ENCODE peak calls at places on chromosome 16, in five cellular contexts. H, W, X, U and M are unnamed samples.
A peak's percentile ranks its signal among the peaks of the same experiment; 100 is the strongest.

GRCh38 chr16:19218581-19218980 is 50.5 kb downstream of the SYT17 start:
- DNase-seq in H (no peak), W (no peak), X (no peak), U (no peak), M (no peak)

GRCh38 chr16:88376835-88377726 is 5.7 kb upstream of the ZNF469 start:
- DNase-seq in H (no peak), W (no peak), X (no peak), U (no peak), M (no peak)

GRCh38 chr16:57533618-57534336 is 2.6 kb downstream of the CCDC102A start:
- DNase-seq in H (peak; percentile 78), W (peak; percentile 34), X (no peak), U (no peak), M (peak; percentile 94)

GRCh38 chr16:59702531-59702930 is 968.4 kb upstream of the GOT2 start:
- DNase-seq in H (no peak), W (no peak), X (no peak), U (no peak), M (no peak)

GRCh38 chr16:593406-593805 is 3.5 kb downstream of the RAB40C start:
- DNase-seq in H (no peak), W (peak; percentile 83), X (peak; percentile 73), U (no peak), M (no peak)

GRCh38 chr16:89187337-89188063 is 12.8 kb downstream of the SLC22A31 start:
- DNase-seq in H (no peak), W (no peak), X (no peak), U (no peak), M (no peak)

GRCh38 chr16:23650674-23651073 is 9.4 kb downstream of the DCTN5 start:
- DNase-seq in H (no peak), W (no peak), X (no peak), U (no peak), M (no peak)

GRCh38 chr16:52191533-52192134 is 355.3 kb downstream of the TOX3 start:
- DNase-seq in H (peak; percentile 65), W (peak; percentile 78), X (peak; percentile 74), U (peak; percentile 15), M (no peak)

GRCh38 chr16:88784074-88784855 is 755 bp downstream of the PIEZO1 start:
- DNase-seq in H (peak; percentile 85), W (peak; percentile 66), X (peak; percentile 74), U (no peak), M (no peak)

GRCh38 chr16:50741225-50741807 is 570 bp upstream of the CYLD start:
- DNase-seq in H (peak; percentile 76), W (no peak), X (peak; percentile 14), U (no peak), M (no peak)

GRCh38 chr16:2008631-2009301 is 855 bp downstream of the ZNF598 start:
- DNase-seq in H (no peak), W (no peak), X (no peak), U (no peak), M (no peak)
- H3K4me1 ChIP-seq in H (peaks cover 62% of the 10 kb centered on the region), W (peaks cover 62% of the 10 kb centered on the region), X (peaks cover 54% of the 10 kb centered on the region), U (peaks cover 22% of the 10 kb centered on the region), M (peaks cover 63% of the 10 kb centered on the region)

DNA sequence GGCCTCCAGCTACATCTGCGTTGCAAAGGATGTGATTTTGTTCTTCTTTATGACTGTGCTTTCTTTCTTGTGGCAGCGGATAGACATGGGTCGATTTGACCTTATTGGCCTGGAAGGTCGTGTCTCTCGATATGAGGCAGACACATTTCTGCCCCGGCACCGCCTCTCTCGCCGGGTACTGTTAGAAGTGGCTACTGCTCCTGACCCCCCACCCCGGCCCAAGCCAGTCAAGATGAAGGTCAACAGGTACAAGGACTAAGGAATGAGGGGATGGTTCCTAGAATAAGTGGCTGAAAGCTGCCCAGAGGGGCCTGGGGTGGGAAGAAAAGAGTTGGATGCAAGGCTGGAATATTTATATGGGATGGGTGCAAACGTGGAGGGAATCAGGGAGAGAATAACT is 21.1 kb downstream of the SRCAP start:
- DNase-seq in H (no peak), W (no peak), X (no peak), U (no peak), M (no peak)
- H3K36me3 ChIP-seq in H (peaks cover 97% of the 10 kb centered on the region), W (peaks cover 100% of the 10 kb centered on the region), X (peaks cover 11% of the 10 kb centered on the region), U (peaks cover 53% of the 10 kb centered on the region), M (peaks cover 3% of the 10 kb centered on the region)

GRCh38 chr16:12421688-12422087 is 382.0 kb downstream of the CPPED1 start:
- DNase-seq in H (no peak), W (no peak), X (no peak), U (no peak), M (no peak)

GRCh38 chr16:12419151-12419550 is 384.5 kb downstream of the CPPED1 start:
- DNase-seq in H (no peak), W (no peak), X (no peak), U (no peak), M (no peak)

GRCh38 chr16:12417830-12418229 is 385.9 kb downstream of the CPPED1 start:
- DNase-seq in H (no peak), W (no peak), X (no peak), U (no peak), M (no peak)

GRCh38 chr16:12420661-12421209 is 383.0 kb downstream of the CPPED1 start:
- DNase-seq in H (no peak), W (no peak), X (no peak), U (no peak), M (no peak)

GRCh38 chr16:12419987-12420386 is 383.7 kb downstream of the CPPED1 start:
- DNase-seq in H (no peak), W (no peak), X (no peak), U (no peak), M (no peak)
- TF ChIP-seq POLR2AphosphoS5 in H (no peak), W (no peak), X (no peak), U (no peak), M (no peak)

DNA sequence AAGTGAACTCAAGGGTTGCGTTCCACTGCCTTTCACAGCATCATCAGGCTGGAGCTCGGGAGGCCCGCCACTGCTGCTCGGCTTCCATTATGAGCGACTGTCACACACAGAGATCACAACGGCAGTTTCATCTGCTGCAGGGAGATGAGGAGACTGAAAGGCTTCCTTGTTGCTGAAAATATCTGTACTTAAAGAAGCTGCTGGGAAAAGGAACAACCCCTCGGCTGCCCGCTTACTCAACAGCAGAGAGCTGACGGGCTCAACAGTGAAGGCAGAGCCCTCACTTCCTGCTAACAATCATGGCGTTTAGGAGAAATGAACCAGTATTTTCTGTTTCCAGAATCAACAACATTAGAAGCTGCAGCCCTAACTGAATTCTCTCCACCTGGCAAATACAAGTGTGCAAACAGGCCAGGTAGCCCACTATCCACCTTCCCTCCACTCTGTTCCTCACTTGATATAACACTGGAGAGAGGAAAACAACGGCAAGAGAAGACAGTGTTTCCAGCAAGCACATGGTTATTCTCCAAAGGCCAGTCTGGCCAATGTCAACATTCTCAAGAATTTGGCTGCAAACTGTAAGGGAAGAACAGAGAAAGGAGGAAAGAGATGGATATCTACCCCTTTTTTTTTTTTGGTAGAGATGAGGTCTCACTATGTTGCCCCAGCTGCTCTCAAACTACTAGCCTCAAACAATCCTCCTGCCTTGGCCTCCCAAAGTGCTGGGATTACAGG is 33.7 kb downstream of the MBTPS1 start:
- DNase-seq in H (no peak), W (no peak), X (no peak), U (no peak), M (no peak)
- H3K4me1 ChIP-seq in H (no peaks in the 10 kb centered on the region), W (peaks cover 27% of the 10 kb centered on the region), X (no peaks in the 10 kb centered on the region), U (peaks cover 30% of the 10 kb centered on the region), M (peaks cover 5% of the 10 kb centered on the region)

GRCh38 chr16:84182104-84182503 is 4.8 kb downstream of the TAF1C start:
- DNase-seq in H (no peak), W (no peak), X (no peak), U (no peak), M (no peak)
- H3K36me3 ChIP-seq in H (peaks cover 59% of the 10 kb centered on the region), W (peaks cover 69% of the 10 kb centered on the region), X (no peaks in the 10 kb centered on the region), U (peaks cover 23% of the 10 kb centered on the region), M (peaks cover 56% of the 10 kb centered on the region)

GRCh38 chr16:25799816-25800215 is 108.1 kb downstream of the HS3ST4 start:
- DNase-seq in H (no peak), W (no peak), X (no peak), U (no peak), M (no peak)
- TF ChIP-seq POLR2AphosphoS5 in H (no peak), W (no peak), X (no peak), U (no peak), M (no peak)

DNA sequence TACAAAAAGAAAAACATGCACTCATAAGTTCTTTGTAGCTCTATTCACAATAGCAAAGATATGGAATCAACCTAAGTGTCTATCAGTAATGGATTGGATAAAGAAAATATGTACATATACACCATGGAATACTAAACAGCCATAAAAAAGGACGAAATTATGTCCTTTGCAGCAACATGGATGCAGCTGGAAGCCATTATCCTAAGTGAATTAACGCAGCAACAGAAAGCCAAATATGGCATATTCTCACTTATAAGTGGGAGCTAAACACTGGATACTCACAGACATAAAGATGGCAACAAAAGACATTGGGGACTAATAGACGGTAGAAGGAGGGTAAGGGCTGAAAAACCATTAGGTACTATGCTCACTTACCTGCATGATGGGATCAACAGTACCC is 5.8 kb downstream of the CMC2 start:
- DNase-seq in H (no peak), W (no peak), X (no peak), U (no peak), M (no peak)
- H3K4me1 ChIP-seq in H (peaks cover 19% of the 10 kb centered on the region), W (peaks cover 54% of the 10 kb centered on the region), X (peaks cover 32% of the 10 kb centered on the region), U (peaks cover 3% of the 10 kb centered on the region), M (peaks cover 18% of the 10 kb centered on the region)

GRCh38 chr16:4293822-4294457 is 21.1 kb upstream of the TFAP4 start:
- DNase-seq in H (no peak), W (peak; percentile 58), X (no peak), U (no peak), M (no peak)

GRCh38 chr16:4293181-4293716 is 20.4 kb upstream of the TFAP4 start:
- DNase-seq in H (no peak), W (no peak), X (no peak), U (no peak), M (no peak)

GRCh38 chr16:4288148-4288921 is 15.5 kb upstream of the TFAP4 start:
- DNase-seq in H (peak; percentile 86), W (peak; percentile 79), X (peak; percentile 81), U (no peak), M (no peak)

GRCh38 chr16:4290236-4290830 is 17.5 kb upstream of the TFAP4 start:
- DNase-seq in H (no peak), W (no peak), X (no peak), U (no peak), M (no peak)

GRCh38 chr16:4291699-4292098 is 18.9 kb upstream of the TFAP4 start:
- DNase-seq in H (no peak), W (no peak), X (no peak), U (no peak), M (no peak)
- H3K36me3 ChIP-seq in H (no peaks in the 10 kb centered on the region), W (no peaks in the 10 kb centered on the region), X (no peaks in the 10 kb centered on the region), U (no peaks in the 10 kb centered on the region), M (no peaks in the 10 kb centered on the region)

DNA sequence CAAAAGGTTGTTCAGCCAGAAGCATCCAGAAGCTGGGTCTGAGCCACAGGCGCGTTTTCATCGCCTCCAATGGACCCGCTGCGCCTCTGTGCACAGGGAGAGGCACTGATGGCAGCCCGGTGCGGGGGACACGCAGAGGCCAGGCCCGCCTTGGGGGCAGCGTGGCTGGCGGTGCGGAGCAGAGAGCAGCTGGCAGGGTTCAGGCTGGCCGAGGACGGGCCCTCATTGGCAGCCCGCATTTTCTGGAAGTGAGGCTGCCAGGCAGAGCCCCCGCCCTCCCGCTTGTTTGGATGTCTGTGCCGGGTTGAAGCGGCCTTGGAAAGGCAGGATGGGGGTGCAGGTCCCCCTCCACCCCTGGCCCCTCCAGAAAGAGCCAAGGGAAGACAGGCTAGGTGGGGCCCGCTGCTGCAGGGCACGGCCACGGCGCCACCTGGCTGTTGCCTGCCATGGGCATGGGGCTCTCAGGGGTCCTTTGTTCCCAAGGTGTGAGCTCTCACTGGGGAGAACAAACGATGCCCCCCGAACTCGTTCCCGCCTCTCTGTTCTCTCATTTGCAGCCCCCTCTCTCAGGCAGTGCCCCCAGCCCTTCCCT is 18.8 kb downstream of the GSE1 start:
- DNase-seq in H (no peak), W (no peak), X (no peak), U (no peak), M (no peak)
- TF ChIP-seq POLR2AphosphoS5 in H (no peak), W (no peak), X (no peak), U (no peak), M (no peak)